ENCODE peak calls at places on chromosomes 12 and 14, in five cellular contexts. D is neuronal stem cell, J is IMR-90, N is H9, C is trophoblast cell. Q is an unnamed sample.

GRCh38 chr14:39704581-39704980 is 272.3 kb upstream of the FBXO33 start:
- DNase-seq in J (no peak), C (no peak), D (no peak), N (no peak), Q (peak)

GRCh38 chr12:46384451-46385301 is 12.1 kb upstream of the SLC38A2 start:
- DNase-seq in D (no peak), C (no peak), J (no peak), N (no peak), Q (peak)

GRCh38 chr12:73623421-73623820 is 914.2 kb upstream of the ATXN7L3B start:
- DNase-seq in J (no peak), C (no peak), D (no peak), N (no peak), Q (no peak)

GRCh38 chr14:68246074-68246980 is 426.7 kb downstream of the RAD51B start:
- DNase-seq in J (no peak), C (no peak), D (no peak), N (no peak), Q (no peak)

GRCh38 chr14:50025073-50025472 is 91.3 kb downstream of the VCPKMT start:
- DNase-seq in N (no peak), D (no peak), J (no peak), C (no peak), Q (no peak)

GRCh38 chr12:38921025-38921677 is 15.8 kb upstream of the CPNE8 start:
- DNase-seq in D (peak), N (peak), J (no peak), C (peak), Q (peak)

GRCh38 chr14:60166144-60166543 is 946 bp upstream of the DHRS7 start:
- DNase-seq in D (no peak), N (no peak), J (no peak), C (no peak), Q (no peak)

GRCh38 chr12:92218394-92219077 is 72.9 kb upstream of the BTG1 start:
- DNase-seq in D (no peak), N (no peak), C (no peak), J (no peak), Q (no peak)

GRCh38 chr12:67943295-67943892 is 45.9 kb upstream of the IFNG-AS1 start:
- DNase-seq in N (no peak), C (peak), D (peak), J (peak), Q (peak)

GRCh38 chr12:25401547-25402345 is 151.0 kb upstream of the KRAS start:
- DNase-seq in J (no peak), N (no peak), C (no peak), D (no peak), Q (no peak)

GRCh38 chr14:61561657-61562276 is 133.5 kb upstream of the HIF1A start:
- DNase-seq in C (peak), J (peak), N (peak), D (no peak), Q (peak)

GRCh38 chr12:100942984-100943749 is 148.6 kb downstream of the ANO4 start:
- DNase-seq in J (peak), N (no peak), D (no peak), C (no peak), Q (peak)

GRCh38 chr12:113955109-113955970 is 10.8 kb downstream of the RBM19 start:
- DNase-seq in J (peak), C (no peak), D (no peak), N (peak), Q (peak)

GRCh38 chr12:96221391-96221790 is 27.2 kb downstream of the ELK3 start:
- DNase-seq in J (no peak), N (no peak), C (no peak), D (no peak), Q (no peak)

GRCh38 chr12:52278931-52279682 is 4.7 kb downstream of the KRT86 start:
- DNase-seq in N (peak), J (peak), C (peak), D (peak), Q (peak)

DNA sequence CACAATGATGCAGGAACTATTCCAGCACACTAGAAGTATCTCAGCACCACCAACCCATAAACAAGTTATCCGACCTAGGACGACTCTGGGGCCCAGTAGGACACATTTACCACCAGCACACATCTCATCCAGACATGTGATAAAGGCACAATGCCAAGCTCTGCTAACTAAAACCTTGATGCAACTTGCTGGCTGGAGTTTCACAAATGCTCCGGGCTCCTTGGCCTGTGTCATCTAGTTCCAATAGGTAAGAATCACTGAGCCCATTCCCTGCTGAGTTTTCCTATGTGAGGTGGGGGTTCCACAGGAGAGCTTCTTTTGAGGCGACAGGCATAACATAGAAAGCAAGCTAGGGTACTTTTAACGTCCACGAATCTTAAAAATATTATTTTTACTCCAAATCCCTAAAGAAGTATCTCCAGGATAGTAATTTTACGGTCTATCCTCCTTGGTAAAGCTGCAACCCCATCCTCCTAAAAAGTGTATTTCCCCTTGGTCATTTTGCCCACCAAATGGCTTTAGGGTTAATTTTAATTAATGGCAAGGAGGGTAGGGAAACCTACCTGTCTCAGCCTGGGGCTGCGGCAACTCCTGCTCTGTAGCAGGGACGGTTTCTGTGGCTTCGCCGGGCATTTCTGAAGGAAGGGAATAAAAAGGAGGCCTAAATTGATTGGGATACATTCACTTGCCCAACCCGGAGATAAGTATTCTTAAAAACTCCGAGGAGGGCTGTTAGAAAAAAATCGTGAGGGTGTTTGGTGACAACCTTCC is 1.0 kb downstream of the NACA start:
- DNase-seq in J (peak), C (peak), N (no peak), D (no peak), Q (peak)
- H3K14ac ChIP-seq in J (peak), C (peak), N (peak), D (no peak), Q (no peak)

GRCh38 chr12:6767592-6768384 is 1.6 kb downstream of the PTMS start:
- DNase-seq in N (no peak), D (no peak), C (no peak), J (peak), Q (peak)
- H3K23ac ChIP-seq in N (no peak), D (peak), C (peak), J (peak), Q (no peak)

GRCh38 chr12:76031081-76031413 is 529 bp downstream of the PHLDA1 start:
- DNase-seq in J (no peak), N (no peak), C (no peak), D (no peak), Q (no peak)

GRCh38 chr12:76031414-76032042 is at the start of gene PHLDA1:
- DNase-seq in C (peak), N (peak), J (peak), D (peak), Q (peak)

GRCh38 chr12:76030378-76031080 is 1.0 kb downstream of the PHLDA1 start:
- DNase-seq in N (no peak), J (peak), C (no peak), D (no peak), Q (no peak)

GRCh38 chr12:76028649-76029277 is 2.8 kb downstream of the PHLDA1 start:
- DNase-seq in J (no peak), C (no peak), N (no peak), D (no peak), Q (peak)

GRCh38 chr12:76029982-76030377 is 1.6 kb downstream of the PHLDA1 start:
- DNase-seq in N (no peak), J (peak), C (no peak), D (no peak), Q (peak)
- H3K9ac ChIP-seq in N (peak), J (peak), C (peak), D (peak), Q (peak)

GRCh38 chr12:120361506-120362208 is 7.3 kb downstream of the MSI1 start:
- DNase-seq in C (peak), D (peak), N (peak), J (peak), Q (peak)

GRCh38 chr12:120364487-120364886 is 4.5 kb downstream of the MSI1 start:
- DNase-seq in J (no peak), N (no peak), C (no peak), D (no peak), Q (no peak)

GRCh38 chr12:120365675-120366340 is 3.2 kb downstream of the MSI1 start:
- DNase-seq in N (no peak), C (no peak), D (no peak), J (no peak), Q (no peak)

GRCh38 chr12:120363274-120363855 is 5.6 kb downstream of the MSI1 start:
- DNase-seq in J (no peak), D (no peak), N (no peak), C (no peak), Q (no peak)

DNA sequence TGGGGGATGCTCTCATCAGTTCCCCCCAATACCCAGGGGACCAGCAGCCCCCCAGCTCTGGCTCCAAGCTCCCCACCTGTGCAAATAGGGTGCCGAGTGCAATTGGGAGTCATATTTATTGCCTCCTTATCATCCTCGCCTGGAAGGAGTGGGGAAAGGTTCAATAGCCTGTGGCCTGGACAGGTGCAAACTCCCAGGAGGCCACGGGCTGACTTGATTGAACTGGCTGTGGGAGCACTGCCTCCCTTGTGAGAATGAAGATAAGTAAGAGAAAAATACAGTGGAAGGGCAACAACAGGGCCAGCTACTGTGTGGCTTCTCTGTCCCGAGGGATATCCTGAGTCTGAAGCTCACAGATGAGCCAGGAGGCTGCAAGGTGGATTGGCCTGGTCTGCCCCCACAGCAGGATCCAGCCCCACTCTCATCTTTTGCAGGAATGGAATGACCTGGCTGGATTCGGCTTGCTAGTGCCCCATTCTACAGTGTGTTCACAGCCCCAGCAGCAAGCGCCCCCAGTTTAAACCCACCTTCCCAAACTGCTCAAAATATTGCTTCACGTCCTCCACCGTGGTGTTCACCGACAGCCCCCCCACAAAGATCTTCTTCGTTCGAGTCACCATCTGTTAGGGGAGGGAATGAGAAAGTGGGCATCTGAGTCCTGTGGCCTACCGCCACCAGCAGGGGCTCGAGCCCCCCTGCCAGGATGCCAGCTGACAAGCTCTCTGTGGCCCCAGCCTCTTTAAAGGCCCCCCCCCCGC is 6.3 kb downstream of the MSI1 start:
- DNase-seq in D (no peak), J (no peak), C (no peak), N (no peak), Q (no peak)
- H3K14ac ChIP-seq in D (no peak), J (no peak), C (peak), N (peak), Q (no peak)

DNA sequence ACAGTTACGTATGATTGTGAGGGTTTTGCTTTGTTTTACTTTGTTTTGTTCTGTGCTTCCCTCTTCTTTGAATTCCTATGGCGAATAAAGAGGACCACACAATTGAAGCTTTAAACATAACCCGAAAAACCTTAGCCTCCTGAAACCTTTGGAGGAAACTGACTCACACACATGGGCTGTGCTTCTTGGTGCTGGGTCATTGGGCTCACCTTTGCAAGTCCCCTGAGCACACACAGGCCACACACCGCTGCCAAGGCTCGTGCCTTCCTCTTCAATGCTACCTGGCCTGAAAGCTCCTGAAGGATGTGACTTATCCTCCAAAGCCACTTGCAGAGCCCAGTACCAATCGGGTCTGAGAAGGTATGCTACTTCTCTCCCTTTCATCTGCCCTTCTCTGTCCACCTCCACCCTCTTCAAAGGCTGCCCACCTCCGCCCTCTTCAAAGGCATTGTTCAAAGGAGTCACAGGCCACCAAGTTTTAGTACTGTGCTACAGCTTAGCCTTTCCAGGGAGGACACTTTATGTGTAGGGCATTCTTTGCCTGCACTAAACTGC is 114.6 kb downstream of the FOXN3 start:
- DNase-seq in J (no peak), N (no peak), C (no peak), D (no peak), Q (peak)
- H3K23ac ChIP-seq in J (peak), N (no peak), C (no peak), D (no peak), Q (no peak)

GRCh38 chr14:46322076-46322475 is 329.5 kb downstream of the RPL10L start:
- DNase-seq in J (no peak), C (no peak), D (peak), N (peak), Q (peak)
- H3K9ac ChIP-seq in J (no peak), C (no peak), D (no peak), N (no peak), Q (no peak)

GRCh38 chr12:14482886-14483285 is 84.8 kb downstream of the PLBD1 start:
- DNase-seq in D (no peak), J (no peak), N (no peak), C (no peak), Q (no peak)
- H3K14ac ChIP-seq in D (no peak), J (no peak), N (no peak), C (no peak), Q (no peak)